ENCODE peak calls at places on chromosomes 13 and 19, in seven cellular contexts. One of them, this sample, is unnamed.

GRCh38 chr13:73981595-73981994 is 152.6 kb downstream of the KLF12 start:
- DNase-seq in body of pancreas: no peak
- DNase-seq in BJ: no peak
- DNase-seq in CD4-positive, alpha-beta T cell: no peak
- DNase-seq in tibial artery: no peak
- DNase-seq in AG04449: no peak
- DNase-seq in GM20000: no peak
- DNase-seq in this sample: no peak

GRCh38 chr19:50514346-50515167 is 844 bp upstream of the ASPDH start:
- DNase-seq in body of pancreas: no peak
- DNase-seq in BJ: no peak
- DNase-seq in CD4-positive, alpha-beta T cell: no peak
- DNase-seq in tibial artery: no peak
- DNase-seq in AG04449: no peak
- DNase-seq in GM20000: no peak
- DNase-seq in this sample: no peak

GRCh38 chr19:30009013-30009412 is 67.0 kb downstream of the URI1 start:
- DNase-seq in body of pancreas: no peak
- DNase-seq in BJ: no peak
- DNase-seq in CD4-positive, alpha-beta T cell: no peak
- DNase-seq in tibial artery: no peak
- DNase-seq in AG04449: no peak
- DNase-seq in GM20000: no peak
- DNase-seq in this sample: no peak

GRCh38 chr13:29543230-29544215 is 52.0 kb downstream of the SLC7A1 start:
- DNase-seq in body of pancreas: no peak
- DNase-seq in BJ: no peak
- DNase-seq in CD4-positive, alpha-beta T cell: no peak
- DNase-seq in tibial artery: no peak
- DNase-seq in AG04449: no peak
- DNase-seq in GM20000: peak
- DNase-seq in this sample: no peak

GRCh38 chr13:40777166-40777956 is 6.4 kb upstream of the MRPS31 start:
- DNase-seq in body of pancreas: peak
- DNase-seq in BJ: no peak
- DNase-seq in CD4-positive, alpha-beta T cell: peak
- DNase-seq in tibial artery: no peak
- DNase-seq in AG04449: no peak
- DNase-seq in GM20000: peak
- DNase-seq in this sample: no peak

GRCh38 chr13:76879211-76879875 is 6.9 kb downstream of the KCTD12 start:
- DNase-seq in body of pancreas: peak
- DNase-seq in BJ: no peak
- DNase-seq in CD4-positive, alpha-beta T cell: peak
- DNase-seq in tibial artery: peak
- DNase-seq in AG04449: peak
- DNase-seq in GM20000: peak
- DNase-seq in this sample: no peak

GRCh38 chr19:58217607-58218391 is 10.9 kb upstream of the ZNF544 start:
- DNase-seq in body of pancreas: no peak
- DNase-seq in BJ: no peak
- DNase-seq in CD4-positive, alpha-beta T cell: no peak
- DNase-seq in tibial artery: no peak
- DNase-seq in AG04449: no peak
- DNase-seq in GM20000: no peak
- DNase-seq in this sample: no peak

GRCh38 chr13:50720856-50721663 is 122.4 kb downstream of the DLEU7 start:
- DNase-seq in body of pancreas: no peak
- DNase-seq in BJ: no peak
- DNase-seq in CD4-positive, alpha-beta T cell: no peak
- DNase-seq in tibial artery: no peak
- DNase-seq in AG04449: no peak
- DNase-seq in GM20000: no peak
- DNase-seq in this sample: no peak

GRCh38 chr19:19105365-19106060 is 32.8 kb downstream of the TMEM161A start:
- DNase-seq in body of pancreas: peak
- DNase-seq in BJ: no peak
- DNase-seq in CD4-positive, alpha-beta T cell: no peak
- DNase-seq in tibial artery: no peak
- DNase-seq in AG04449: no peak
- DNase-seq in GM20000: peak
- DNase-seq in this sample: peak

GRCh38 chr13:111384441-111385181 is 64.2 kb downstream of the TEX29 start:
- DNase-seq in body of pancreas: no peak
- DNase-seq in BJ: no peak
- DNase-seq in CD4-positive, alpha-beta T cell: peak
- DNase-seq in tibial artery: peak
- DNase-seq in AG04449: no peak
- DNase-seq in GM20000: no peak
- DNase-seq in this sample: peak

GRCh38 chr19:16661480-16662034 is 618 bp downstream of the TMEM38A start:
- DNase-seq in body of pancreas: peak
- DNase-seq in BJ: no peak
- DNase-seq in CD4-positive, alpha-beta T cell: no peak
- DNase-seq in tibial artery: peak
- DNase-seq in AG04449: no peak
- DNase-seq in GM20000: peak
- DNase-seq in this sample: peak

GRCh38 chr13:108933061-108933460 is 303.6 kb downstream of the MYO16 start:
- DNase-seq in body of pancreas: no peak
- DNase-seq in BJ: no peak
- DNase-seq in CD4-positive, alpha-beta T cell: no peak
- DNase-seq in tibial artery: no peak
- DNase-seq in AG04449: no peak
- DNase-seq in GM20000: no peak
- DNase-seq in this sample: no peak

GRCh38 chr19:2500157-2500556 is 24.2 kb downstream of the GADD45B start:
- DNase-seq in body of pancreas: no peak
- DNase-seq in BJ: no peak
- DNase-seq in CD4-positive, alpha-beta T cell: no peak
- DNase-seq in tibial artery: no peak
- DNase-seq in AG04449: no peak
- DNase-seq in GM20000: no peak
- DNase-seq in this sample: no peak

GRCh38 chr19:39846678-39847486 is 703 bp upstream of the FBL start:
- DNase-seq in body of pancreas: no peak
- DNase-seq in BJ: no peak
- DNase-seq in CD4-positive, alpha-beta T cell: no peak
- DNase-seq in tibial artery: no peak
- DNase-seq in AG04449: no peak
- DNase-seq in GM20000: no peak
- DNase-seq in this sample: no peak

GRCh38 chr19:16374436-16374835 is 49.8 kb downstream of the KLF2 start:
- DNase-seq in body of pancreas: no peak
- DNase-seq in BJ: no peak
- DNase-seq in CD4-positive, alpha-beta T cell: peak
- DNase-seq in tibial artery: no peak
- DNase-seq in AG04449: no peak
- DNase-seq in GM20000: no peak
- DNase-seq in this sample: no peak

GRCh38 chr19:37059142-37059541 is 19.1 kb upstream of the ZNF420 start:
- DNase-seq in body of pancreas: no peak
- DNase-seq in BJ: no peak
- DNase-seq in CD4-positive, alpha-beta T cell: no peak
- DNase-seq in tibial artery: no peak
- DNase-seq in AG04449: no peak
- DNase-seq in GM20000: no peak
- DNase-seq in this sample: no peak

GRCh38 chr13:75353786-75354193 is 128.2 kb downstream of the TBC1D4 start:
- DNase-seq in body of pancreas: no peak
- DNase-seq in BJ: no peak
- DNase-seq in CD4-positive, alpha-beta T cell: no peak
- DNase-seq in tibial artery: no peak
- DNase-seq in AG04449: no peak
- DNase-seq in GM20000: peak
- DNase-seq in this sample: no peak

GRCh38 chr13:26663801-26664200 is 96.8 kb downstream of the GPR12 start:
- DNase-seq in body of pancreas: no peak
- DNase-seq in BJ: no peak
- DNase-seq in CD4-positive, alpha-beta T cell: no peak
- DNase-seq in tibial artery: no peak
- DNase-seq in AG04449: no peak
- DNase-seq in GM20000: no peak
- DNase-seq in this sample: no peak

GRCh38 chr19:35983177-35983576 is 11.8 kb upstream of the SDHAF1 start:
- DNase-seq in body of pancreas: no peak
- DNase-seq in BJ: no peak
- DNase-seq in CD4-positive, alpha-beta T cell: no peak
- DNase-seq in tibial artery: no peak
- DNase-seq in AG04449: no peak
- DNase-seq in GM20000: no peak
- DNase-seq in this sample: no peak

GRCh38 chr13:66414196-66414800 is 815.8 kb downstream of the PCDH9 start:
- DNase-seq in body of pancreas: no peak
- DNase-seq in BJ: no peak
- DNase-seq in CD4-positive, alpha-beta T cell: no peak
- DNase-seq in tibial artery: no peak
- DNase-seq in AG04449: no peak
- DNase-seq in GM20000: no peak
- DNase-seq in this sample: no peak

DNA sequence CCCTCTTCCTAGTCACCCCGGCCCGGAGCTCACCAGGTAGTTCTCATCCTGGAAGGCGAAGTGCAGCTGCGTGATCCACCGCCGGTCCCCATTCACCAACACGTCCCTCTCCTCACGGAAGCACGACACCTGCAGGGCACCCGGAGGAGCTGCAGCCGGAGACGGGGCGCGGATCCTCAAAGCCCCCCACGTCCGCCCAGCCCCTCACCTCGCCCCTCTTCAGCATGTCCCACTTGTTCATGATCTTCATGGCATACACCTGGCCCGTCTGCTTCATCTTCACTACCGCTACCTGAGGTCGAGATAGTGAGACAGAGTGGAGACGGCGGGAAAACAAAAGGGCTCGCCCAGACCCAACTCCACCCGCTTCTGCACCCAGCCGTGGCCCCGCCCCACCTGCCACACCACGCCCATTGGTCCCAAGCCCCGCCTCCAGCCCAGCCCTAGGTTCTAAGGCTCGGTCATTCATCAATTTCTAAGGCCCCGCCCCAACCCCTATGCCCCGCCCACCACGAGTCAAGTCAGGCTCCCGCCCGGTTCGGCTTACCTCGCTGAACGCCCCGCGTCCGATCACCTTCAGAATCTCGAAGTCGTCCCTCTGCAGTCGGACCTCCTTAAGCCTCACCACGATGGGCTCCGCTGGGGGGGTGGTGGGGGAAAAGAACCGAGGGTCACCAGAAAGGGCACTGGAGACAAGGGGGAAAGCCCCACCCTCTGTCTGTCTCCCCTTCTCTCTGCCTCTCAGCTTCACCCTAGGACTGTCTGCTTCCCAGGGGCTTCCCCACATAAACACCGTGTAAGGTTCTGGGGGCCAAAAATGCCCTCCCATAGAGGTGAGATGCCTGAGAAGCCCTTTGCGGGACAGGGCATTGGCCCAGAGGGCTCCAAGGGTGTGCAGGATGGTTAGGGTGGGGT is 2.8 kb downstream of the DMPK start:
- DNase-seq in body of pancreas: peak
- DNase-seq in BJ: no peak
- DNase-seq in CD4-positive, alpha-beta T cell: peak
- DNase-seq in tibial artery: peak
- DNase-seq in AG04449: no peak
- DNase-seq in GM20000: peak
- DNase-seq in this sample: peak
- TF ChIP-seq CTCF in body of pancreas: peak
- TF ChIP-seq CTCF in BJ: peak
- TF ChIP-seq CTCF in CD4-positive, alpha-beta T cell: peak
- TF ChIP-seq CTCF in tibial artery: peak
- TF ChIP-seq CTCF in AG04449: peak
- TF ChIP-seq CTCF in GM20000: peak
- TF ChIP-seq CTCF in this sample: peak

DNA sequence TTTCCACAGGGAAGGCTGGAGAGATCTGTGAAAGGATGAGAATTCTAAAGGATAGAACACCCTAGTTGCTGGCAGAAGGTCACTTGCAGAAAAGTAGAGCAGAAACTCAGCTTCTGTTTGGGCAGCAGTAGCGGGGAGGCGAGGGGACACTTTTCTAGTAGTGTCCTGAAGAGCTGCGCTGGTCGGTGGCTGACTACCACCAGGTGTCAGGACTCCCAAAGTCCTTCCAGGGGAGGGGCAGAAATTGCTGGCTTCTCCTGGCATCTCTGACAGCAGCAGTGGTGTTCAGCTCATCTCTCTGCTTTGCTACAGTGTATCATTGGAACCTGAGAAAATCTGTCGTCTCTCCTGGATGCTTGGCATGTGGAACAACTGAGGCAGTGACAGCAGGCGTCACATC is 120.9 kb downstream of the ZDHHC20 start:
- DNase-seq in body of pancreas: no peak
- DNase-seq in BJ: no peak
- DNase-seq in CD4-positive, alpha-beta T cell: no peak
- DNase-seq in tibial artery: no peak
- DNase-seq in AG04449: no peak
- DNase-seq in GM20000: no peak
- DNase-seq in this sample: no peak
- TF ChIP-seq CTCF in body of pancreas: no peak
- TF ChIP-seq CTCF in BJ: no peak
- TF ChIP-seq CTCF in CD4-positive, alpha-beta T cell: no peak
- TF ChIP-seq CTCF in tibial artery: no peak
- TF ChIP-seq CTCF in AG04449: no peak
- TF ChIP-seq CTCF in GM20000: no peak
- TF ChIP-seq CTCF in this sample: no peak

GRCh38 chr19:974564-975257 is 9.4 kb upstream of the WDR18 start:
- DNase-seq in body of pancreas: no peak
- DNase-seq in BJ: no peak
- DNase-seq in CD4-positive, alpha-beta T cell: no peak
- DNase-seq in tibial artery: no peak
- DNase-seq in AG04449: no peak
- DNase-seq in GM20000: no peak
- DNase-seq in this sample: peak

GRCh38 chr19:971795-972194 is 12.3 kb upstream of the WDR18 start:
- DNase-seq in body of pancreas: no peak
- DNase-seq in BJ: no peak
- DNase-seq in CD4-positive, alpha-beta T cell: no peak
- DNase-seq in tibial artery: no peak
- DNase-seq in AG04449: no peak
- DNase-seq in GM20000: no peak
- DNase-seq in this sample: no peak

GRCh38 chr19:973726-974563 is 10.2 kb upstream of the WDR18 start:
- DNase-seq in body of pancreas: no peak
- DNase-seq in BJ: no peak
- DNase-seq in CD4-positive, alpha-beta T cell: no peak
- DNase-seq in tibial artery: no peak
- DNase-seq in AG04449: no peak
- DNase-seq in GM20000: no peak
- DNase-seq in this sample: peak

GRCh38 chr19:972281-972680 is 11.9 kb upstream of the WDR18 start:
- DNase-seq in body of pancreas: no peak
- DNase-seq in BJ: no peak
- DNase-seq in CD4-positive, alpha-beta T cell: no peak
- DNase-seq in tibial artery: no peak
- DNase-seq in AG04449: no peak
- DNase-seq in GM20000: no peak
- DNase-seq in this sample: no peak

GRCh38 chr19:970695-971094 is 13.4 kb upstream of the WDR18 start:
- DNase-seq in body of pancreas: no peak
- DNase-seq in BJ: no peak
- DNase-seq in CD4-positive, alpha-beta T cell: no peak
- DNase-seq in tibial artery: no peak
- DNase-seq in AG04449: no peak
- DNase-seq in GM20000: no peak
- DNase-seq in this sample: peak
- TF ChIP-seq CTCF in body of pancreas: peak
- TF ChIP-seq CTCF in BJ: peak
- TF ChIP-seq CTCF in CD4-positive, alpha-beta T cell: peak
- TF ChIP-seq CTCF in tibial artery: no peak
- TF ChIP-seq CTCF in AG04449: peak
- TF ChIP-seq CTCF in GM20000: peak
- TF ChIP-seq CTCF in this sample: peak

GRCh38 chr19:28333909-28334308 is 879.0 kb downstream of the UQCRFS1 start:
- DNase-seq in body of pancreas: no peak
- DNase-seq in BJ: no peak
- DNase-seq in CD4-positive, alpha-beta T cell: no peak
- DNase-seq in tibial artery: no peak
- DNase-seq in AG04449: no peak
- DNase-seq in GM20000: no peak
- DNase-seq in this sample: no peak
- TF ChIP-seq CTCF in body of pancreas: no peak
- TF ChIP-seq CTCF in BJ: no peak
- TF ChIP-seq CTCF in CD4-positive, alpha-beta T cell: no peak
- TF ChIP-seq CTCF in tibial artery: no peak
- TF ChIP-seq CTCF in AG04449: no peak
- TF ChIP-seq CTCF in GM20000: no peak
- TF ChIP-seq CTCF in this sample: no peak

This sample was measured in glutamatergic neuron.